ENCODE peak calls at places on chromosomes 7 and 10, in four cellular contexts. N is DND-41; G is adrenal gland; M is CD8-positive, alpha-beta memory T cell. Z is an unnamed sample.

GRCh38 chr10:91556691-91557529 is 76.0 kb downstream of the PPP1R3C start:
- DNase-seq in N (no peak), G (no peak), M (no peak), Z (peak; percentile 37)

GRCh38 chr10:51170518-51171245 is 96.4 kb downstream of the PRKG1 start:
- DNase-seq in N (no peak), G (no peak), M (no peak), Z (no peak)

GRCh38 chr7:5692845-5693278 is 88.6 kb downstream of the RNF216 start:
- DNase-seq in N (no peak), G (no peak), M (no peak), Z (no peak)

GRCh38 chr10:96673318-96674099 is 46.8 kb downstream of the PIK3AP1 start:
- DNase-seq in N (no peak), G (peak; percentile 44), M (no peak), Z (peak; percentile 41)

GRCh38 chr7:101696-102376 is 90.5 kb upstream of the FAM20C start:
- DNase-seq in N (no peak), G (no peak), M (no peak), Z (no peak)

GRCh38 chr10:12445701-12446334 is 96.5 kb downstream of the CAMK1D start:
- DNase-seq in N (no peak), G (no peak), M (no peak), Z (no peak)

GRCh38 chr7:25832456-25832855 is 319.5 kb upstream of the NFE2L3 start:
- DNase-seq in N (no peak), G (no peak), M (no peak), Z (no peak)

GRCh38 chr7:16083931-16084330 is 337.4 kb downstream of the CRPPA start:
- DNase-seq in N (no peak), G (no peak), M (no peak), Z (no peak)

GRCh38 chr7:80154656-80155325 is 20.2 kb downstream of the GNAI1 start:
- DNase-seq in N (no peak), G (no peak), M (no peak), Z (no peak)

GRCh38 chr7:142855756-142856564 is 1.1 kb downstream of the EPHB6 start:
- DNase-seq in N (peak; percentile 30), G (no peak), M (no peak), Z (peak; percentile 29)

GRCh38 chr10:98367626-98368451 is 47.1 kb downstream of the PYROXD2 start:
- DNase-seq in N (no peak), G (no peak), M (no peak), Z (no peak)

GRCh38 chr10:89171263-89171872 is 35.7 kb downstream of the CH25H start:
- DNase-seq in N (no peak), G (no peak), M (no peak), Z (no peak)

GRCh38 chr10:89171996-89172395 is 35.1 kb downstream of the CH25H start:
- DNase-seq in N (no peak), G (no peak), M (no peak), Z (no peak)

GRCh38 chr10:89173075-89173474 is 34.0 kb downstream of the CH25H start:
- DNase-seq in N (no peak), G (no peak), M (no peak), Z (no peak)

GRCh38 chr10:89175821-89176220 is 31.3 kb downstream of the CH25H start:
- DNase-seq in N (no peak), G (no peak), M (no peak), Z (no peak)
- H3K4me3 ChIP-seq in N (no peak overlapping the region), G (no peak overlapping the region), M (no peak overlapping the region), Z (no peak overlapping the region)

DNA sequence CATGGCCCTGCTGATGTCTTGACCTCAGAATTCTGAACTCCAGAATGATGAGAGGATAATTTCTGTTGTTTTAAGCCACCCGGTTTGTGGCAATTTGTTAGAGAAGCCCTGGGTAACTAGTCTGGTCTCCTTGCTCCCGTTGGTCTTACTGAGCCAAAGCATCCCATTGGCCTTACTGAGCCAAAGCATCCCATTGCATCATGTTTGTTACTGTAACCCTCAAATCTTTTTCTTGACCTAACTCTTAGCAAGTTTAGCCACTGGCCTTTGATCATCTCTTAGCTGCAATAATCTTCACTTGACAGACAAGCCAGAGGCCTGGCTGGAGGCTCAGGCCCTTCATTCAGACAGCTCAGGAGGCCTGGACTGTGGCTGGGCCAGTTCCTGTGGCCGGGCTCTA is 21.8 kb downstream of the TBXAS1 start:
- DNase-seq in N (no peak), G (no peak), M (no peak), Z (no peak)
- H3K27ac ChIP-seq in N (no peak overlapping the region), G (no peak overlapping the region), M (no peak overlapping the region), Z (no peak overlapping the region)

DNA sequence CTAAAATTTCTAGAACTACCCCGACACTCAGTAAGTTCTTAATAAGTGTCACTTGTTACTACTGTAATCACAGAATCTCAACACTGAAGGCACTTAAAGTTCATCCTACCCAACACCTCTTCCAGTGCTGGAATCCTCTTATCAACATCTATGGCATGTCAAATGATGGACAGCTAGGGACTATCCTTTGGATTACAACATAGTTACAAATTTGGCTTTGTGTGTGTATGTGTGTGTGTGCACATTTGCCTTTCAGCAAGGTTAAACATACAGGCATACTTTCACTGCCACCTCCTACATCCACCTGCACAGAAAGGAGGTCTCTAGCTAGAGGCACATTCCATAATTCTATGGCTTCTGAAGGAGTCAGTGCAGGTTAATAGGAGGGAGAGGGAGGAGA is 25.8 kb downstream of the PTTG1IP2 start:
- DNase-seq in N (no peak), G (no peak), M (no peak), Z (no peak)
- H3K4me3 ChIP-seq in N (no peak overlapping the region), G (no peak overlapping the region), M (no peak overlapping the region), Z (no peak overlapping the region)

DNA sequence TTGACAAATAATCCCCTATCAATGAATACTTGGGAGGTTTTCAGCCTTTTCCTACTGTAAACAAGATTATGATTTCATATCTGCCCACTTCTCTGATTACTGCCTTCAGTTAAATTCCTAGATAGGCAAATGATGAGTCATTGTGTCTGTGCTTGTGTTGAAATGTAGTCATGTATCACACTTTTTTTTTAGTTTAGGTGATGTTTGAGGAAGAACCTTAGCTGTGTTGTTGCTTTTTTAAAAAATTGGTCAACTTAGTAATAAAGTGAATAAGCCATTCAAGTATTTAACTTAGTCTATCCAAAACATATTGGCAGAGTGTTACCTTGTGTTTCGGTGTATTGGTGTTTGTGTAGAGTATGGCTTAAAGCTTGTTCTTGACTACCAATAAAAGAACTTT is 60.0 kb downstream of the WAC start:
- DNase-seq in N (no peak), G (no peak), M (no peak), Z (no peak)
- H3K27ac ChIP-seq in N (no peak overlapping the region), G (no peak overlapping the region), M (no peak overlapping the region), Z (no peak overlapping the region)

DNA sequence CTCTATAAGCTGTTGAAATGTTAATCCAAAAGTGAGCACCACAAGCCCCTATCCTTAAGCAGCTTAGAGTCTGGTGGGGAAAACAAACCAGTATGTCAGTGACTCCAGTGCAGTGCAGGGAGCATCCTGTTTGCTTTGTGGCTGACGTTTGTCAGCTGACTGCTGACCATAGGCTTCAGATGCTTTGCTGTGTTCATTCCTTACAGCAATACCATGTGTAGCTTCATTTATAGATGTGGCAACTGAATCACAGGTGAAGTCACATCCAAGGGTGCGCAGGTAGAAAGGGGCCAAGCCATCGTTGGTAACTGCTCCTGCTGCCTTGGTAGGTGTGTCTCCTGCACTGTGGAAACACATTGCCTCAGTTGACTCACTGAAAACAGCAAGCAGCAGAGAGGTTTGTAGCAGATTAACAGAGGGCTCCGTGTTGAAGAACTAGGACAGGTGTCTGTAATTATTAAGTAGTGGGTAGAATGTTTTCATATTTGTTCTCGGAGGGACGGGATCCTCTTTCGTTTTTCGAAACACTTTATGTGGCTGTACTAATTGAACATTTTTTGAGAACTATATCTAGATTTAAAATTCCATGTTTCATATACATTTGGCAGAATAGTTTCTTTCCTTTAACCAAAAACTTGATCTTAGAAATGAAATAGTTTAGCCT is 2.0 kb downstream of the INSIG1 start:
- DNase-seq in N (no peak), G (no peak), M (peak; percentile 62), Z (peak; percentile 29)
- H3K4me3 ChIP-seq in N (peak overlapping the region; percentile 85), G (peak overlapping the region; percentile 89), M (peak overlapping the region; percentile 67), Z (peak overlapping the region; percentile 92)

GRCh38 chr7:105854516-105854915 is 21.9 kb downstream of the ATXN7L1 start:
- DNase-seq in N (no peak), G (no peak), M (no peak), Z (no peak)
- H3K27ac ChIP-seq in N (no peak overlapping the region), G (no peak overlapping the region), M (no peak overlapping the region), Z (no peak overlapping the region)

GRCh38 chr10:30215631-30216030 is 133.4 kb downstream of the MTPAP start:
- DNase-seq in N (no peak), G (peak; percentile 54), M (no peak), Z (no peak)

GRCh38 chr10:30216811-30217210 is 132.3 kb downstream of the MTPAP start:
- DNase-seq in N (no peak), G (no peak), M (no peak), Z (no peak)

GRCh38 chr10:30215131-30215530 is 133.9 kb downstream of the MTPAP start:
- DNase-seq in N (no peak), G (no peak), M (no peak), Z (no peak)

DNA sequence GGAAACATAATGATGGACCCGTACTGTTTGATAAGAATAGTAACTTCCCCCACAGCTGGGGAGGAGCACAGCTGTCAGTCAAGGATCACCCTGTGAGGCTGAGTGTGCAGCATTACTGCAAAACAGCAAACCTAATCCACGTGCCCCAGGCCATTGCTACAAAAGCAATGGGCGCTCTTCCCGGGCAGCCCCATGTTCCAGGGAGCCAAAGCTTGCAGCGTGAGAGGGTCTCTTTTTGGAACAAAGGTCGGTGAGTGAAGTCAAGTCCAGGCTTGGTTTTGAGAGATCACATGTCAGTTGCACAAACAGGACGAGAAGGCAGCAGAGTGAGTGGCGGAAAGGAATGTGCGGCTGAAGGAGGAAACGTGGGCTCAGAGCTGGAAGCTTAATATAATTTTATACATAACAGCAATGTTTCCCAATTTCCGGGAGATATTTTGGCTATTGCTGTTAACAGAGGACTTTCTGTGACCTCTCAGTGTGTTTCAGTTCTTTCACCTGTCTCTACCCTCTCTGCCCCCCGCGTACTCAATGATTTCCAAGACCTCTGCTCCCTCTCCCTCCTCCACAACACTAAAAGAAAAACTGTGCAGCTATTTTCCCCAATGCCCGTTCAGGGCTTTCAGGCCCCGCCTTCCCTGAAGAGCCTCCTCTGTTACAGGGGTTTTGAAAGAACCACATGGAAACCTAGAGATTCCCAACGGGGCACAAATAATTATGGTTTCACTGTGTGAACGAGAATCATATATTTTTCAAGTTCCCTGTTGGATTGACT is 128.9 kb downstream of the MTPAP start:
- DNase-seq in N (no peak), G (no peak), M (no peak), Z (no peak)
- H3K4me3 ChIP-seq in N (no peak overlapping the region), G (no peak overlapping the region), M (no peak overlapping the region), Z (no peak overlapping the region)

DNA sequence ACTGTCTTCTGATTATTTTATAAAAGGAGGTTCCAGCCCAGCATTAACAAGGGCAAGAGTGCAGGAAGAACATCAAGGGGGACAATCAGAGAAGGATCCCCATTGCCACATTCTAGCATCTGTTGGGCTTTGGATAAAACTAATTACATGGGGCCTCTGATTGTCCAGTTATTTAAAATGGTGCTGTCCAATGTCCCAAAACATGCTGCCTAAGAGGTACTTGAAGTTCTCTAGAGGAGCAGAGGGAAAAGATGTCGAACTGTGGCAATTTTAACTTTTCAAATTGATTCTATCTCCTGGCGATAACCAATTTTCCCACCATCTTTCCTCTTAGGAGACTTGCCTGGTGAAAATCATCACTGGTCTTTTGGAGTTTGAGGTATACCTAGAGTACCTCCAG is 2.2 kb downstream of the IL6 start:
- DNase-seq in N (no peak), G (no peak), M (no peak), Z (no peak)
- H3K27ac ChIP-seq in N (no peak overlapping the region), G (no peak overlapping the region), M (no peak overlapping the region), Z (no peak overlapping the region)